ENCODE peak calls at places on chromosomes 16 and 17, in seven cellular contexts. F is kidney; S is left ventricle myocardium inferior; U is IMR-90; W is neuronal stem cell; N is CD4-positive, alpha-beta memory T cell; Z is adipocyte. M is an unnamed sample. For H3K4me1, the result is how much of the 10 kb centered on the place peaks cover.

GRCh38 chr17:16001498-16001897 is 1.9 kb downstream of the TTC19 start:
- DNase-seq in N (no peak), U (no peak), W (no peak), F (no peak), Z (no peak), S (no peak), M (no peak)

GRCh38 chr17:49746791-49747490 is 17.0 kb downstream of the FAM117A start:
- DNase-seq in F (no peak), S (no peak), U (no peak), W (no peak), Z (no peak), N (peak), M (peak)

GRCh38 chr17:73464447-73464846 is 152.6 kb upstream of the CDC42EP4 start:
- DNase-seq in N (no peak), U (no peak), F (no peak), Z (no peak), W (no peak), S (no peak), M (no peak)

GRCh38 chr16:28538733-28539596 is at the start of gene NUPR1:
- DNase-seq in Z (peak), U (peak), W (no peak), F (peak), S (peak), N (no peak), M (no peak)

GRCh38 chr16:84040823-84041391 is 1.7 kb downstream of the SLC38A8 start:
- DNase-seq in N (no peak), U (peak), Z (peak), S (no peak), F (peak), W (no peak), M (no peak)

GRCh38 chr16:2755158-2755557 is 2.7 kb downstream of the SRRM2 start:
- DNase-seq in Z (no peak), S (no peak), F (no peak), N (no peak), U (no peak), W (no peak), M (no peak)

GRCh38 chr16:88785106-88785924 is at the start of gene PIEZO1:
- DNase-seq in N (peak), S (peak), W (no peak), F (peak), Z (peak), U (peak), M (peak)

GRCh38 chr17:42548070-42548837 is 4.5 kb upstream of the HSD17B1 start:
- DNase-seq in Z (no peak), U (no peak), W (peak), N (peak), S (peak), F (peak), M (peak)

GRCh38 chr17:58383892-58384462 is 32.0 kb upstream of the SUPT4H1 start:
- DNase-seq in Z (no peak), S (no peak), W (no peak), N (no peak), F (no peak), U (no peak), M (no peak)

GRCh38 chr16:5790512-5790911 is 692.9 kb upstream of the EEF2KMT start:
- DNase-seq in F (no peak), N (no peak), Z (no peak), U (no peak), S (no peak), W (no peak), M (no peak)

GRCh38 chr17:245611-246010 is 64.2 kb upstream of the DOC2B start:
- DNase-seq in Z (no peak), W (no peak), N (no peak), F (peak), S (peak), U (no peak), M (no peak)

GRCh38 chr16:11240636-11241473 is 15.1 kb downstream of the SOCS1 start:
- DNase-seq in Z (no peak), S (peak), F (no peak), U (no peak), N (no peak), W (no peak), M (no peak)

GRCh38 chr16:50833929-50834328 is 92.0 kb downstream of the CYLD start:
- DNase-seq in W (no peak), U (no peak), N (no peak), S (no peak), F (no peak), Z (no peak), M (no peak)

GRCh38 chr17:57455063-57455914 is 199.0 kb downstream of the MSI2 start:
- DNase-seq in F (no peak), Z (no peak), S (no peak), W (no peak), N (peak), U (peak), M (peak)

GRCh38 chr17:68954146-68954971 is 833 bp downstream of the ABCA8 start:
- DNase-seq in S (no peak), U (peak), Z (peak), N (no peak), F (no peak), W (no peak), M (no peak)

GRCh38 chr17:48299760-48300159 is 130.3 kb downstream of the SKAP1 start:
- DNase-seq in F (no peak), Z (no peak), S (no peak), N (no peak), W (no peak), U (no peak), M (no peak)

GRCh38 chr17:73787721-73788051 is 143.4 kb upstream of the SDK2 start:
- DNase-seq in Z (no peak), F (no peak), W (peak), N (no peak), U (no peak), S (no peak), M (no peak)

GRCh38 chr17:3754458-3755334 is 31.0 kb downstream of the HASPIN start:
- DNase-seq in N (peak), W (peak), S (no peak), F (peak), U (no peak), Z (no peak), M (peak)

GRCh38 chr16:27475561-27475960 is 73.6 kb downstream of the IL21R start:
- DNase-seq in F (peak), N (no peak), W (no peak), Z (peak), S (no peak), U (peak), M (no peak)

GRCh38 chr17:41547921-41548843 is 20.1 kb upstream of the KRT19 start:
- DNase-seq in Z (peak), U (peak), F (peak), W (no peak), N (no peak), S (no peak), M (peak)

GRCh38 chr17:46976626-46977270 is 2.3 kb downstream of the RPRML start:
- DNase-seq in S (no peak), U (no peak), F (peak), W (no peak), N (no peak), Z (no peak), M (no peak)

GRCh38 chr17:49687878-49688491 is 10.1 kb upstream of the SPOP start:
- DNase-seq in U (peak), Z (no peak), S (no peak), N (peak), F (no peak), W (no peak), M (peak)

GRCh38 chr17:15341385-15341849 is at the start of gene TEKT3:
- DNase-seq in U (peak), F (peak), Z (peak), N (no peak), S (peak), W (peak), M (no peak)

GRCh38 chr16:84720180-84720579 is 20.4 kb downstream of the USP10 start:
- DNase-seq in F (no peak), Z (peak), S (no peak), N (no peak), U (no peak), W (no peak), M (no peak)

GRCh38 chr17:73559532-73559931 is 84.7 kb downstream of the SDK2 start:
- DNase-seq in N (no peak), S (no peak), Z (no peak), F (no peak), U (no peak), W (no peak), M (no peak)

GRCh38 chr17:77863814-77864161 is 94.7 kb upstream of the TNRC6C start:
- DNase-seq in N (no peak), S (peak), F (peak), U (no peak), W (no peak), Z (no peak), M (no peak)

GRCh38 chr17:29594441-29595090 is 1.6 kb downstream of the ANKRD13B start:
- DNase-seq in N (no peak), Z (no peak), S (no peak), U (no peak), W (no peak), F (no peak), M (no peak)

GRCh38 chr16:31486036-31486435 is 3.1 kb downstream of the SLC5A2 start:
- DNase-seq in F (peak), W (no peak), N (no peak), Z (no peak), S (no peak), U (no peak), M (no peak)

GRCh38 chr16:55386534-55387296 is 62.7 kb downstream of the IRX6 start:
- DNase-seq in W (no peak), U (no peak), F (no peak), S (no peak), Z (no peak), N (no peak), M (no peak)

GRCh38 chr17:34827008-34827407 is 134.3 kb downstream of the CCT6B start:
- DNase-seq in U (no peak), W (no peak), S (no peak), N (no peak), F (no peak), Z (no peak), M (no peak)

GRCh38 chr16:16063685-16064084 is 114.3 kb downstream of the ABCC1 start:
- DNase-seq in N (no peak), F (no peak), U (no peak), W (no peak), S (no peak), Z (no peak), M (no peak)
- H3K4me3 ChIP-seq in N (no peak), F (no peak), U (no peak), W (no peak), S (no peak), Z (no peak), M (no peak)

GRCh38 chr16:75244225-75244792 is 7.1 kb downstream of the BCAR1 start:
- DNase-seq in N (no peak), Z (peak), F (peak), S (no peak), U (peak), W (no peak), M (no peak)

GRCh38 chr16:75241955-75242354 is 9.5 kb downstream of the BCAR1 start:
- DNase-seq in S (no peak), Z (no peak), N (no peak), W (no peak), U (no peak), F (no peak), M (no peak)

GRCh38 chr16:75241412-75241811 is 10.0 kb downstream of the BCAR1 start:
- DNase-seq in S (no peak), F (peak), N (no peak), U (no peak), W (no peak), Z (no peak), M (no peak)

GRCh38 chr16:75244844-75245758 is 6.3 kb downstream of the BCAR1 start:
- DNase-seq in S (peak), N (no peak), U (peak), Z (peak), W (peak), F (peak), M (no peak)

GRCh38 chr16:75243667-75244224 is 7.7 kb downstream of the BCAR1 start:
- DNase-seq in F (no peak), N (no peak), W (no peak), S (no peak), Z (no peak), U (no peak), M (no peak)
- H3K4me1 ChIP-seq in F (half or more), N (under half), W (half or more), S (half or more), Z (half or more), U (half or more), M (under half)

GRCh38 chr16:20897253-20897896 is 2.8 kb downstream of the DCUN1D3 start:
- DNase-seq in S (no peak), Z (peak), F (no peak), U (peak), W (no peak), N (no peak), M (no peak)
- H3K4me3 ChIP-seq in S (no peak), Z (peak), F (peak), U (no peak), W (no peak), N (no peak), M (no peak)

GRCh38 chr17:7856081-7856791 is 1.1 kb downstream of the NAA38 start:
- DNase-seq in W (peak), S (peak), U (no peak), N (peak), F (peak), Z (peak), M (peak)

GRCh38 chr17:7853693-7854043 is 1.2 kb upstream of the TMEM88 start:
- DNase-seq in S (no peak), U (no peak), W (no peak), Z (no peak), N (no peak), F (peak), M (peak)

GRCh38 chr17:7854078-7854777 is 638 bp upstream of the TMEM88 start:
- DNase-seq in F (peak), Z (no peak), N (no peak), W (no peak), U (no peak), S (no peak), M (no peak)

GRCh38 chr17:7855643-7856080 is 796 bp downstream of the TMEM88 start:
- DNase-seq in Z (no peak), W (no peak), N (no peak), F (no peak), U (no peak), S (no peak), M (no peak)

DNA sequence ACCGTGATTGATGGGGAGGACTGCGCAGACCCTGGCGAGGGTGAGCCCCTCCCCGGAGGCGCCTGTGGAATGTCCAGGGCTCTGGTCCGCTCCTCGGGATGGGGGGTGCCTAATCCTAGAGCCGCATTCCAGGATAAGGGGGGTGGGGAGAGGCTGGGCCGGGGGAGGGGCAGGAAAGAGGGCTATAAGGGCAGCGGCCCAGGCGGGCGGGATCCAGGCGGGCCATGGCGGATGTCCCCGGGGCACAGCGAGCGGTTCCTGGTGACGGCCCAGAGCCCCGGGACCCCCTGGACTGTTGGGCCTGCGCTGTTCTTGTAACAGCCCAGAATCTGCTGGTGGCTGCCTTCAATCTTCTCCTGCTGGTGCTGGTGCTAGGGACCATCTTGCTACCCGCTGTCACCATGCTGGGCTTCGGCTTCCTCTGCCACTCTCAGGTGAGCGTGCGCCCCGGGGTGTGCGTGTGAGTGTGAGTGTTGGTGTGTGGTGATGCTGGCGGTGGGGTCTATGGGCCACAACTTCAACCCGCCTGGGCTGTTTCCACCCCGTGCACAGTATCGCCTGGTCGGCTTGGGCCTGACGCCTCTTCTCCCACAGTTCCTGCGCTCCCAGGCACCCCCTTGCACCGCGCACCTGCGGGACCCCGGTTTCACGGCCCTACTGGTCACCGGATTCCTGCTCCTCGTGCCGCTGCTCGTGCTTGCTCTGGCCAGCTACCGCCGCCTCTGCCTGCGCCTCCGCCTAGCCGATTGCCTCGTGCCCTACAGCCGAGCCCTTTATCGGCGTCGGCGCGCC is at the start of gene TMEM88:
- DNase-seq in Z (no peak), W (peak), F (peak), U (no peak), N (no peak), S (peak), M (no peak)
- H3K4me1 ChIP-seq in Z (under half), W (under half), F (under half), U (under half), N (under half), S (half or more), M (under half)

GRCh38 chr17:54784305-54784704 is 116.3 kb upstream of the TOM1L1 start:
- DNase-seq in Z (no peak), F (no peak), W (no peak), N (no peak), U (no peak), S (no peak), M (no peak)

GRCh38 chr17:54785643-54786258 is 114.9 kb upstream of the TOM1L1 start:
- DNase-seq in N (no peak), W (no peak), Z (no peak), U (no peak), F (no peak), S (no peak), M (no peak)

GRCh38 chr17:54781389-54781788 is 119.3 kb upstream of the TOM1L1 start:
- DNase-seq in N (no peak), F (no peak), U (no peak), W (no peak), Z (no peak), S (no peak), M (no peak)

DNA sequence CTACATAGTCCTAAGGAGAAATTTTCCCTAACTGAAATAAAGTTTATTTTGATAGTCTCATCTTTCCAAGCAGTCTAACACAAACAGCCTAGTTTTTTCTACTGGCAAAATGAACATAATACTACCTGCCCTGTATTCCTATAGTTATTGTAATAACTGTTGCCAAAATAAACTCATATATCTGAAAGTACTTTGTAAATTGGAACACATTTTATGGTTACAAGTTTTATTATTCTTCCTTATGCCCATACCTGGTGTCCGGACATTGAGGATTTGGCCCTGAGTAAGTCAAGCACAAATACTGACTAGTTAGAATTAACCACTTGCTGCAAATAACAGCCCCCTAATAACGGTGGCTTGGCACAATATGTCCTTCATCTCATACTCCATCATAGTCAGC is 120.4 kb upstream of the TOM1L1 start:
- DNase-seq in W (no peak), U (no peak), N (no peak), S (no peak), Z (no peak), F (no peak), M (no peak)
- H3K4me3 ChIP-seq in W (no peak), U (no peak), N (no peak), S (no peak), Z (no peak), F (no peak), M (no peak)

GRCh38 chr16:57144027-57144426 is 41.8 kb downstream of the PSME3IP1 start:
- DNase-seq in F (no peak), N (no peak), Z (no peak), S (no peak), W (no peak), U (no peak), M (no peak)
- H3K4me1 ChIP-seq in F (half or more), N (under half), Z (under half), S (half or more), W (under half), U (under half), M (half or more)

DNA sequence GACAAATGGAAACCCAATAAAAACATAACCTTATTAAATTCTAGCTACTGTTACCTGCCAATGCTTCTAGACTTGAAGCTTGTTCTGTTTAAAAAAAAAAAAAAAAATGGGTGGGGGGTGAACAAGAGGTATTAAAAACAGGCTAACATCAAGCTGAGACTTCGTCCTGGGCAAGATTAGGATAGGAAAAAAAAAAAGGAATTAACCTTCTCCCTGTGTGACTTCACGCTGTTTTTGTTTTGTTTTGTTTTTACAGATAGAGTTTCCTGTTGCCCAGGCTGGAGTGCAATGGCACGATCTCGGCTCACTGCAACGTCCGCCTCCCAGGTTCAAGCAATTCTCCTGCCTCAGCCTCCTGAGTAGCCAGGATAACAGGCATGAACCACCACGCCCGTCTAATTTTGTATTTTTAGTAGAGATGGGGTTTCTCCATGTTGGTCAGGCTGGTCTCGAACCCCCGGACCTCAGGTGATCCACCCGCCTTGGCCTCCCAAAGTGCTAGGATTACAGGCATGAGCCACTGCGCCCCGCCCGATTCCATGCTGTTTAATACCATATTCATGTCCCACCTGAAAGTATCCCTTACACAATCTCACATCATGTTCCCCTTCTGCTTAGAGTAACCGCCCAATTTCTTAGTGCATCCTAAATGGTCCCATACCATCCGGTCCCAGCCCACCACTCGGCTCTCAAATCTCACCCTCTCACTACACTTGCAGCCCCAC is 2.2 kb downstream of the USP31 start:
- DNase-seq in U (no peak), N (no peak), Z (no peak), S (no peak), W (no peak), F (no peak), M (no peak)
- H3K4me3 ChIP-seq in U (no peak), N (no peak), Z (no peak), S (peak), W (peak), F (no peak), M (no peak)

M was measured in CD8-positive, alpha-beta memory T cell.